ENCODE peak calls at places on chromosomes 11 and 22, in five cellular contexts. A, Y, Z, V and C are unnamed samples.

GRCh38 chr11:36126703-36127102 is 162.5 kb downstream of the COMMD9 start:
- DNase-seq in A (no peak), Y (no peak), Z (no peak), V (no peak), C (no peak)

GRCh38 chr22:31228425-31228824 is 16.3 kb downstream of the LIMK2 start:
- DNase-seq in A (no peak), Y (no peak), Z (no peak), V (no peak), C (no peak)

GRCh38 chr22:45127866-45128265 is 35.9 kb upstream of the NUP50 start:
- DNase-seq in A (peak; percentile 70), Y (no peak), Z (peak; percentile 58), V (no peak), C (no peak)

GRCh38 chr11:27926981-27927481 is 180.9 kb downstream of the KIF18A start:
- DNase-seq in A (peak; percentile 99), Y (peak; percentile 40), Z (peak; percentile 89), V (no peak), C (no peak)

GRCh38 chr11:61963016-61963281 is 4.5 kb downstream of the FTH1 start:
- DNase-seq in A (no peak), Y (peak; percentile 65), Z (no peak), V (no peak), C (no peak)

GRCh38 chr22:42317691-42318547 is 47.5 kb upstream of the TCF20 start:
- DNase-seq in A (no peak), Y (no peak), Z (no peak), V (peak; percentile 70), C (no peak)

GRCh38 chr11:91173701-91174100 is 950.9 kb upstream of the CHORDC1 start:
- DNase-seq in A (peak; percentile 34), Y (no peak), Z (peak; percentile 64), V (no peak), C (no peak)

GRCh38 chr11:12184696-12185095 is 74.3 kb downstream of the MICAL2 start:
- DNase-seq in A (peak; percentile 56), Y (no peak), Z (peak; percentile 23), V (no peak), C (no peak)

GRCh38 chr11:118841469-118842222 is 42.0 kb upstream of the CXCR5 start:
- DNase-seq in A (no peak), Y (no peak), Z (no peak), V (no peak), C (no peak)

GRCh38 chr11:102733232-102733875 is 8.6 kb upstream of the MMP8 start:
- DNase-seq in A (peak; percentile 32), Y (peak; percentile 74), Z (peak; percentile 91), V (peak; percentile 85), C (peak; percentile 83)

GRCh38 chr11:68683952-68684384 is 376 bp upstream of the GAL start:
- DNase-seq in A (no peak), Y (no peak), Z (no peak), V (peak; percentile 54), C (no peak)

GRCh38 chr11:70696564-70696963 is 298.2 kb downstream of the CTTN start:
- DNase-seq in A (no peak), Y (no peak), Z (no peak), V (no peak), C (no peak)

GRCh38 chr11:103733889-103734288 is 302.6 kb upstream of the DDI1 start:
- DNase-seq in A (no peak), Y (no peak), Z (no peak), V (no peak), C (no peak)

GRCh38 chr11:69696749-69697488 is 6.9 kb downstream of the FGF19 start:
- DNase-seq in A (no peak), Y (peak; percentile 53), Z (peak; percentile 53), V (peak; percentile 29), C (no peak)

GRCh38 chr22:49420651-49421050 is 407.0 kb downstream of the BRD1 start:
- DNase-seq in A (no peak), Y (no peak), Z (no peak), V (no peak), C (no peak)

GRCh38 chr11:106770489-106771100 is 247.7 kb downstream of the GUCY1A2 start:
- DNase-seq in A (no peak), Y (no peak), Z (no peak), V (no peak), C (no peak)

GRCh38 chr22:45905924-45906865 is 70.8 kb downstream of the WNT7B start:
- DNase-seq in A (peak; percentile 72), Y (no peak), Z (no peak), V (no peak), C (no peak)

GRCh38 chr11:116707250-116707649 is 65.5 kb downstream of the BUD13 start:
- DNase-seq in A (no peak), Y (peak; percentile 30), Z (peak; percentile 27), V (peak; percentile 62), C (no peak)

GRCh38 chr11:11571893-11572292 is 49.9 kb downstream of the GALNT18 start:
- DNase-seq in A (no peak), Y (no peak), Z (no peak), V (no peak), C (no peak)

GRCh38 chr22:38981005-38981658 is 1.0 kb upstream of the APOBEC3B start:
- DNase-seq in A (peak; percentile 68), Y (peak; percentile 65), Z (peak; percentile 45), V (peak; percentile 76), C (peak; percentile 79)

GRCh38 chr11:118251858-118252652 is at the start of gene MPZL3:
- DNase-seq in A (peak; percentile 69), Y (peak; percentile 86), Z (peak; percentile 99), V (peak; percentile 98), C (peak; percentile 98)

GRCh38 chr11:105910095-105910715 is 111.8 kb downstream of the MSANTD4 start:
- DNase-seq in A (peak; percentile 75), Y (no peak), Z (peak; percentile 91), V (no peak), C (no peak)

DNA sequence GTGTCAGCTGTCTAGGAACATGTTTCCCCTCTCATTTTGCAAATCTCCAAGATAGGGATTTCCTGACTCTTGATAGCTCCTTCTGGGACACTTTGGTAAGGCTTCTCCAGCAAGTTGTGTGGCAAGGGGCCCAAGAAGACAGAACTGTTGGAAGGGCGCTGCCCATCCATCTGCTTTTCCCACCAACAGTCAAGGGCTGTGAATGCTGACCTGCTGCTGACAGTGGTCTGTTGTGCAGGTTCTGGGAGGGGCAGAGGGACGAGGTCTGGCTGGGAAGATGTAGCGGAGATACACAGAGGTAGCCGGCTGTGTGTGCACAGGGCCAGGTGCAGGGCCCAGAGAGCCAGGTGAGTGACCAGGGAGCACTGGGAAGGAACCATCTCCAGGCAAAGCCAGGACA is 12.2 kb downstream of the BCR start:
- DNase-seq in A (no peak), Y (no peak), Z (no peak), V (no peak), C (no peak)
- H4K20me1 ChIP-seq in A (no peaks in the 10 kb centered on the region), Y (peaks cover 35% of the 10 kb centered on the region), Z (peaks cover 8% of the 10 kb centered on the region), V (peaks cover 92% of the 10 kb centered on the region), C (peaks cover 78% of the 10 kb centered on the region)

DNA sequence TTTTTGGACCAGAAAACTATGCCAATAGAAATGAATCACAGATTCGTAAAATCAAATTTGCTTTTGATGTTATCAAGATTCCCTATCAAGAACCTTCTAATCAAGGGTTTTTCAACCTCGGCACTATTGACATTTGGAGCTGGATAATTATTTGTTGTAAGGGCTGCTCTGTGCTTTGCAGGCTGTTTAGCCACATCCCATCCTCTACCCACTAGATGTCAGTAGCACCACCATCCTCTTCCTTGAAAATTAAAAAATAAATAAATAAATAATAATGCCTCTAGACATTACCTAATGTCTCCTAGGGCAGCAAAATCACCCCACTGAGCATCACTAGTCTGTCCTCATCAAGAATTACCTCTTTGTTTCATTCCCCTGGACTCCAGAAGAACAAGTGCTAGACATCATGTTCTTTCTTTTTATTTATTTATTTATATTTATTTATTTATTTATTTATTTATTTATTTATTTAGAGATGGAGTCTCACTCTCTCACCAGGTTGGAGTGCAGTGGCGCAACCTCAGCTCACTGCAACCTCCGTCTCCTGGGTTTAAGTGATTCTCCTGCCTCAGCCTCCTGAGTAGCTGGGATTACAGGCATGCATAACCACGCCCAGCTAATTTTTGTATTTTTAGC is 744.7 kb downstream of the KCNA4 start:
- DNase-seq in A (peak; percentile 54), Y (no peak), Z (peak; percentile 45), V (peak; percentile 27), C (no peak)
- TF ChIP-seq CTCF in A (peak; percentile 44), Y (peak; percentile 51), Z (peak; percentile 58), V (peak; percentile 48), C (peak; percentile 23)

GRCh38 chr11:121029153-121029552 is 5.3 kb downstream of the TBCEL start:
- DNase-seq in A (no peak), Y (no peak), Z (peak; percentile 60), V (no peak), C (no peak)
- H4K20me1 ChIP-seq in A (no peaks in the 10 kb centered on the region), Y (peaks cover 15% of the 10 kb centered on the region), Z (no peaks in the 10 kb centered on the region), V (peaks cover 10% of the 10 kb centered on the region), C (peaks cover 5% of the 10 kb centered on the region)

DNA sequence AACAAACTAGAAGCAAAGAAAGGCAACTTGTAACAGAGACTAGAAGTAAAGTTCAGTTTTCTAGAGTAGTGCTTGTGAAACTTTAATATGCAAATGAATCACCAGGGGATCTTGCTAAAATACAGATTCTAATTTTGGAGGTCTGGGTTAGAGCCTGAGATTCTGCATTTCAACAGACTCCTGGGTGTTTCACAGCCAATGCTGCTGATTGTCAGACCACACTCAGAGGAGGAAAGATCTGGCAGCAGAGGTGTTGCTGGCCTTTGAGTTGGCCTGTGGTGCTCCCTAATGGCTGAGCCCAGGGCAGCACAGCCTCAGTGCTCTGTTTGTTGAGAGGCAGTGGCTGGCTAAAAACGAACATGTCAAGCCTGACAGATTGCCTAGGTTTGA is 5.4 kb downstream of the CRY2 start:
- DNase-seq in A (no peak), Y (no peak), Z (no peak), V (peak; percentile 51), C (no peak)
- TF ChIP-seq CTCF in A (no peak), Y (no peak), Z (no peak), V (peak; percentile 72), C (no peak)

GRCh38 chr22:40769761-40770160 is 49.4 kb downstream of the SLC25A17 start:
- DNase-seq in A (no peak), Y (no peak), Z (no peak), V (no peak), C (no peak)

GRCh38 chr22:40764743-40765441 is 54.3 kb downstream of the SLC25A17 start:
- DNase-seq in A (no peak), Y (no peak), Z (no peak), V (no peak), C (no peak)

GRCh38 chr22:40766956-40767355 is 52.2 kb downstream of the SLC25A17 start:
- DNase-seq in A (no peak), Y (peak; percentile 23), Z (no peak), V (no peak), C (no peak)

GRCh38 chr22:40768187-40768586 is 51.0 kb downstream of the SLC25A17 start:
- DNase-seq in A (no peak), Y (no peak), Z (no peak), V (no peak), C (no peak)
- H4K20me1 ChIP-seq in A (no peaks in the 10 kb centered on the region), Y (no peaks in the 10 kb centered on the region), Z (no peaks in the 10 kb centered on the region), V (peaks cover 3% of the 10 kb centered on the region), C (no peaks in the 10 kb centered on the region)

GRCh38 chr22:50627914-50628542 is at the start of gene ARSA:
- DNase-seq in A (peak; percentile 82), Y (peak; percentile 82), Z (peak; percentile 79), V (peak; percentile 88), C (peak; percentile 92)
- TF ChIP-seq CTCF in A (peak; percentile 38), Y (peak; percentile 62), Z (peak; percentile 36), V (peak; percentile 58), C (peak; percentile 45)

GRCh38 chr11:130260735-130261134 is 54.0 kb downstream of the ZBTB44 start:
- DNase-seq in A (no peak), Y (no peak), Z (no peak), V (no peak), C (no peak)
- H4K20me1 ChIP-seq in A (no peaks in the 10 kb centered on the region), Y (no peaks in the 10 kb centered on the region), Z (no peaks in the 10 kb centered on the region), V (peaks cover 24% of the 10 kb centered on the region), C (no peaks in the 10 kb centered on the region)